ENCODE peak calls at places on chromosomes 2 and 18, in five cellular contexts. R is thyroid gland, U is WERI-Rb-1, N is left lung, Y is colonic mucosa. Q is an unnamed sample.

GRCh38 chr2:57516740-57517340 is 529.8 kb upstream of the VRK2 start:
- DNase-seq in N (no peak), Y (no peak), R (no peak), U (no peak), Q (peak; percentile 6)

GRCh38 chr2:73779472-73780241 is at the start of gene DUSP11:
- DNase-seq in Y (peak; percentile 99), R (peak; percentile 95), N (peak; percentile 95), U (peak; percentile 98), Q (peak; percentile 70)

GRCh38 chr2:43269706-43270105 is 43.3 kb upstream of the ZFP36L2 start:
- DNase-seq in N (peak; percentile 61), Y (peak; percentile 51), R (peak; percentile 96), U (no peak), Q (peak; percentile 35)

GRCh38 chr2:86788881-86789686 is 1.6 kb downstream of the CD8A start:
- DNase-seq in N (no peak), R (no peak), U (no peak), Y (no peak), Q (no peak)

GRCh38 chr2:66679422-66679821 is 244.5 kb downstream of the MEIS1 start:
- DNase-seq in R (no peak), U (peak; percentile 38), N (no peak), Y (no peak), Q (no peak)

GRCh38 chr2:7191927-7192326 is 274.7 kb downstream of the RNF144A start:
- DNase-seq in R (no peak), Y (no peak), U (no peak), N (no peak), Q (peak; percentile 66)

GRCh38 chr2:152426801-152427200 is 91.8 kb downstream of the FMNL2 start:
- DNase-seq in R (no peak), U (no peak), N (no peak), Y (no peak), Q (no peak)

GRCh38 chr2:135791418-135792190 is 45.4 kb downstream of the LCT start:
- DNase-seq in N (no peak), Y (no peak), R (no peak), U (no peak), Q (no peak)

GRCh38 chr2:174787485-174788205 is 23.4 kb upstream of the CHRNA1 start:
- DNase-seq in U (no peak), R (no peak), Y (no peak), N (peak; percentile 50), Q (peak; percentile 100)

GRCh38 chr2:181778621-181779195 is 98.4 kb upstream of the NEUROD1 start:
- DNase-seq in R (no peak), U (no peak), Y (no peak), N (no peak), Q (no peak)

GRCh38 chr2:113178891-113179290 is 5.1 kb downstream of the PSD4 start:
- DNase-seq in R (no peak), Y (no peak), U (no peak), N (peak; percentile 15), Q (no peak)

GRCh38 chr2:225694664-225695063 is 295.2 kb downstream of the NYAP2 start:
- DNase-seq in U (no peak), N (no peak), Y (no peak), R (no peak), Q (peak; percentile 4)

GRCh38 chr2:70947556-70948184 is 12.0 kb downstream of the ATP6V1B1 start:
- DNase-seq in U (no peak), N (no peak), R (no peak), Y (peak; percentile 12), Q (no peak)

GRCh38 chr2:174337337-174338154 is 2.8 kb downstream of the SP9 start:
- DNase-seq in N (no peak), U (peak; percentile 30), Y (no peak), R (peak; percentile 5), Q (no peak)

GRCh38 chr2:173191601-173192000 is 116.0 kb downstream of the MAP3K20 start:
- DNase-seq in Y (no peak), N (no peak), R (no peak), U (no peak), Q (no peak)

GRCh38 chr18:848062-848795 is 36.2 kb upstream of the YES1 start:
- DNase-seq in N (no peak), R (no peak), Y (peak; percentile 81), U (no peak), Q (no peak)

GRCh38 chr2:158495175-158495574 is 38.4 kb downstream of the PKP4 start:
- DNase-seq in R (no peak), N (no peak), Y (no peak), U (no peak), Q (peak; percentile 50)

GRCh38 chr2:10234409-10235094 is 68.2 kb upstream of the HPCAL1 start:
- DNase-seq in R (no peak), Y (no peak), U (no peak), N (no peak), Q (no peak)

GRCh38 chr2:73339171-73339678 is 45.9 kb upstream of the EGR4 start:
- DNase-seq in Y (no peak), R (no peak), U (no peak), N (no peak), Q (no peak)

GRCh38 chr2:67559156-67559555 is 162.0 kb downstream of the ETAA1 start:
- DNase-seq in U (no peak), R (no peak), Y (no peak), N (no peak), Q (no peak)

GRCh38 chr2:197869501-197870111 is 65.2 kb downstream of the PLCL1 start:
- DNase-seq in R (no peak), Y (no peak), N (no peak), U (no peak), Q (no peak)

GRCh38 chr18:60417946-60418345 is 45.4 kb upstream of the MC4R start:
- DNase-seq in Y (no peak), U (no peak), R (no peak), N (no peak), Q (no peak)

GRCh38 chr2:10322481-10322880 is 19.8 kb downstream of the HPCAL1 start:
- DNase-seq in N (no peak), Y (no peak), U (no peak), R (no peak), Q (no peak)

GRCh38 chr2:208983476-208983875 is 440.4 kb upstream of the MAP2 start:
- DNase-seq in N (no peak), U (no peak), Y (no peak), R (peak; percentile 5), Q (no peak)

GRCh38 chr2:191618789-191619185 is 59.1 kb upstream of the NABP1 start:
- DNase-seq in U (no peak), R (no peak), Y (no peak), N (no peak), Q (no peak)

GRCh38 chr18:2406544-2406943 is 164.8 kb downstream of the METTL4 start:
- DNase-seq in R (no peak), Y (no peak), U (no peak), N (no peak), Q (peak; percentile 24)

GRCh38 chr2:147860009-147860408 is 15.2 kb downstream of the ACVR2A start:
- DNase-seq in U (peak; percentile 60), R (no peak), Y (no peak), N (no peak), Q (no peak)

GRCh38 chr2:27667439-27667838 is 3.8 kb downstream of the SLC4A1AP start:
- DNase-seq in R (no peak), U (no peak), Y (no peak), N (no peak), Q (no peak)

GRCh38 chr2:27672723-27673486 is 9.2 kb downstream of the SLC4A1AP start:
- DNase-seq in R (no peak), N (no peak), U (no peak), Y (no peak), Q (no peak)

GRCh38 chr2:27671235-27671634 is 7.5 kb downstream of the SLC4A1AP start:
- DNase-seq in U (no peak), R (no peak), Y (no peak), N (no peak), Q (no peak)
- H3K36me3 ChIP-seq in U (peaks cover 79% of the 10 kb centered on the region), R (peaks cover 44% of the 10 kb centered on the region), Y (peaks cover 6% of the 10 kb centered on the region), N (no peaks in the 10 kb centered on the region), Q (peaks cover 9% of the 10 kb centered on the region)

GRCh38 chr2:189791338-189792042 is 7.2 kb downstream of the PMS1 start:
- DNase-seq in R (no peak), N (no peak), U (no peak), Y (no peak), Q (no peak)
- H3K4me3 ChIP-seq in R (no peak overlapping the region), N (no peak overlapping the region), U (no peak overlapping the region), Y (no peak overlapping the region), Q (no peak overlapping the region)

GRCh38 chr2:25305809-25306208 is 35.9 kb downstream of the DNMT3A start:
- DNase-seq in N (no peak), R (peak; percentile 80), U (peak; percentile 84), Y (no peak), Q (no peak)

GRCh38 chr2:25307949-25308557 is 33.7 kb downstream of the DNMT3A start:
- DNase-seq in R (no peak), U (no peak), N (no peak), Y (no peak), Q (no peak)

GRCh38 chr2:25308599-25308998 is 33.1 kb downstream of the DNMT3A start:
- DNase-seq in N (no peak), U (no peak), R (no peak), Y (no peak), Q (no peak)

GRCh38 chr2:25305197-25305596 is 36.5 kb downstream of the DNMT3A start:
- DNase-seq in N (no peak), Y (no peak), R (no peak), U (no peak), Q (no peak)

GRCh38 chr2:25306767-25307368 is 34.9 kb downstream of the DNMT3A start:
- DNase-seq in R (peak; percentile 64), N (no peak), U (no peak), Y (no peak), Q (no peak)
- TF ChIP-seq CTCF in R (no peak), N (no peak), U (no peak), Y (no peak), Q (no peak)

GRCh38 chr2:159759577-159759976 is 38.4 kb downstream of the CD302 start:
- DNase-seq in Y (no peak), N (no peak), U (no peak), R (no peak), Q (no peak)

GRCh38 chr2:159760321-159760720 is 37.7 kb downstream of the CD302 start:
- DNase-seq in Y (no peak), U (no peak), R (no peak), N (no peak), Q (no peak)

GRCh38 chr2:159758686-159759085 is 39.3 kb downstream of the CD302 start:
- DNase-seq in Y (no peak), U (no peak), R (no peak), N (no peak), Q (no peak)

GRCh38 chr2:159758239-159758638 is 39.8 kb downstream of the CD302 start:
- DNase-seq in R (no peak), Y (no peak), N (no peak), U (no peak), Q (no peak)

DNA sequence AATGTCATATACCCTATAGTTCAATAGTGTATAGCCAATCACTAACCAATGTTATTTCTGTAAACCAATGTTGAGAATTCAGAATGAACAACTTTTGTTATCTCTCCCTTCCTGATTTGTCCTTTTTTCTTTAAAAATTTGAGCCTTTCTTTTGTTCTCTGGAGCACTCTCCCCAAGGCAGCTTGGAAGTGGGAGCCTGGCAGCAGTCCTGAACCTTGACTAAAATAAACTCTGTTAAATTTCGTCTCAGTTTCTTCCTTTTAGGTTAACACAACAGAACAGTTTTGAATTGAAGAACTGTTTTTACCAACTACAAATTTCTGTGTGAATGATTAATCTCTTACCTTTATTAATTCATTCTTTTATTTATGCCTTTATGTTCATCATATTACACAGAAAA is 35.9 kb downstream of the CD302 start:
- DNase-seq in R (peak; percentile 63), N (no peak), Y (no peak), U (no peak), Q (no peak)
- H3K36me3 ChIP-seq in R (no peaks in the 10 kb centered on the region), N (no peaks in the 10 kb centered on the region), Y (peaks cover 6% of the 10 kb centered on the region), U (peaks cover 78% of the 10 kb centered on the region), Q (peaks cover 5% of the 10 kb centered on the region)

GRCh38 chr18:58103339-58103930 is 59.4 kb downstream of the NEDD4L start:
- DNase-seq in N (no peak), R (no peak), U (no peak), Y (no peak), Q (no peak)
- H3K4me3 ChIP-seq in N (no peak overlapping the region), R (no peak overlapping the region), U (no peak overlapping the region), Y (no peak overlapping the region), Q (no peak overlapping the region)